ENCODE peak calls at places on chromosomes 3 and 15, in five cellular contexts. X, Z, G, S and M are unnamed samples.

GRCh38 chr15:74411686-74412085 is 22.1 kb downstream of the SEMA7A start:
- DNase-seq in Z (no peak), S (no peak), X (no peak), G (no peak), M (no peak)

GRCh38 chr15:83766326-83766725 is 112.4 kb downstream of the ADAMTSL3 start:
- DNase-seq in G (peak), X (no peak), S (no peak), Z (no peak), M (no peak)

GRCh38 chr3:55690161-55690560 is 203.1 kb upstream of the WNT5A start:
- DNase-seq in X (no peak), Z (no peak), S (no peak), G (no peak), M (no peak)

GRCh38 chr3:65006300-65006739 is 318.5 kb upstream of the ADAMTS9 start:
- DNase-seq in Z (no peak), S (no peak), G (peak), X (no peak), M (peak)

GRCh38 chr3:70631716-70632307 is 319.4 kb upstream of the MDFIC2 start:
- DNase-seq in X (no peak), S (no peak), Z (no peak), G (no peak), M (no peak)

GRCh38 chr3:50405249-50405648 is 45.9 kb upstream of the TMEM115 start:
- DNase-seq in X (peak), S (peak), Z (peak), G (peak), M (no peak)

GRCh38 chr3:27686642-27687041 is 35.5 kb downstream of the EOMES start:
- DNase-seq in Z (peak), X (no peak), S (no peak), G (peak), M (no peak)

GRCh38 chr3:195583831-195584542 is at the start of gene APOD:
- DNase-seq in X (peak), S (no peak), Z (peak), G (peak), M (no peak)

GRCh38 chr3:185813691-185814215 is 11.1 kb downstream of the IGF2BP2 start:
- DNase-seq in S (no peak), X (no peak), Z (peak), G (peak), M (peak)

GRCh38 chr3:194671511-194671899 is 486 bp downstream of the LSG1 start:
- DNase-seq in S (peak), G (peak), Z (peak), X (no peak), M (peak)

GRCh38 chr3:149919509-149919908 is 51.2 kb downstream of the PFN2 start:
- DNase-seq in X (no peak), Z (no peak), G (no peak), S (no peak), M (no peak)

GRCh38 chr3:52195823-52196331 is 2.1 kb upstream of the ALAS1 start:
- DNase-seq in Z (peak), S (no peak), G (peak), X (no peak), M (no peak)

GRCh38 chr3:170967126-170967525 is 58.7 kb upstream of the EIF5A2 start:
- DNase-seq in X (no peak), Z (no peak), S (no peak), G (no peak), M (no peak)

GRCh38 chr15:81054236-81054635 is 53.5 kb downstream of the TLNRD1 start:
- DNase-seq in Z (no peak), X (no peak), G (peak), S (no peak), M (no peak)

GRCh38 chr3:194328080-194328571 is 23.0 kb downstream of the CPN2 start:
- DNase-seq in S (peak), G (peak), Z (peak), X (no peak), M (peak)

GRCh38 chr3:141959921-141960554 is 83.6 kb downstream of the ATP1B3 start:
- DNase-seq in G (peak), X (no peak), S (no peak), Z (peak), M (no peak)

DNA sequence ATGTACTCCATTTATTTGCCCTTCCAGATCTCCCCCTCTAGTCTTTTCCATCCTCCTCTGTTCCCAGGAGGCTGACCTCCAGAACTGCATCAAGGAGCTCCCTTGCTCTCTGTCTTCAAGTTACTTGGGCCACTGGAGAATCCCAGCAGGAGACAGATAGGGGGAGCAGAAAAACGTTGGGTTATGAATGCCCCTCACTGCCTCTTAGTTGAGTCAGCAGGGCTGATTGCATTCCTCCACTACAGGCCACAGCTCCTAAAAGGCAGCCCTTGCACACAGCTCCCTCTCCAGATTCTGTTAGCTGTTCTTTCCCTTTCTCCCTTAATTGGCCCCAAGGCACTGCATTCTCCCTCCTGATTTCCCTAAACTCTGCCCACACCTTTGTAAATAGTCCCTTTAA is 12.4 kb upstream of the CEP152 start:
- DNase-seq in S (no peak), Z (no peak), G (no peak), X (no peak), M (peak)
- TF ChIP-seq CTCF in S (no peak), Z (no peak), G (no peak), X (no peak), M (no peak)

DNA sequence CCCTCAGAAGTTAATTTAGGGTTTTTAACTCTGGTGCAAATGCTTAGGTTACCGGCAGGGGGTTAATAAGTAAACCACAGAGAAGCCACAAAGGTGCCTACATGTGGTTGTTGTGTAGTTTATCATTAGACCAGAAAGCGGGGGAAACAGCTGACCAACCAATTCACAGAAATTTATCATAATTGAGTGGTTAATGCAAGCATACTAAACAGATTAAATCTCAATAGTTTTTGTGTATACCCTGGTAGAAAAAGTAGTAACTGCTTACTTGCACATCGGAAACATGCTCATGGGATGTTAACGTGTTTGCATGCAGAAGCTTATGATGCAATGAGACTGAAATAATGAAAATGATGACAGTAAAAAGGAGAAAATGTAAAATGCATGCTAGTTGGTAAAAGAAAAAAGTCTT is 316.0 kb downstream of the PTPRG start:
- DNase-seq in X (no peak), G (peak), Z (peak), S (peak), M (no peak)
- TF ChIP-seq CTCF in X (peak), G (peak), Z (peak), S (no peak), M (peak)

GRCh38 chr3:176647988-176648387 is 549.3 kb downstream of the TBL1XR1 start:
- DNase-seq in Z (no peak), X (no peak), G (no peak), S (no peak), M (no peak)

GRCh38 chr3:176650478-176650877 is 546.8 kb downstream of the TBL1XR1 start:
- DNase-seq in G (peak), Z (peak), S (no peak), X (no peak), M (peak)

GRCh38 chr3:176651622-176652021 is 545.7 kb downstream of the TBL1XR1 start:
- DNase-seq in Z (no peak), X (no peak), G (peak), S (no peak), M (no peak)
- TF ChIP-seq CTCF in Z (no peak), X (no peak), G (no peak), S (no peak), M (no peak)

DNA sequence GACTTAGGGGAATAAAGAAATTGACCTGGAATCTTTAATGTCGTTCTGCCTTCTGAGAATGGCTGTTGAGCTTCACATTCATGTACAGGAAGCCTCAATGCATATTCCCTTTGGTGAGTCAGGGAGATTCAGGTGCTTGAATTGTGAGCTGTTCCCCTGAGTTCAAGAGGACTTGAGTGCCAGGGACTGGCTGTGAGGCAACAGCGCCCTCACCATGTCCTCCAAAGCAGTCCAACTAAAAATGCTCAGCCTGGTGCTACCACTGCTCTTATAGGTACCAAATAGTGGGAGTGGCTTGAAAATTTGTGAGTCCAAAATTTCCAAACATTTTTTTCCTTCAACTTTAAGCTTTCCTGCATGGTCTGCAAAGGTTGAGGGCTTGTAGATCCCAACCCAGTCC is 54.1 kb downstream of the LEO1 start:
- DNase-seq in S (peak), G (peak), X (no peak), Z (peak), M (peak)
- TF ChIP-seq CTCF in S (peak), G (peak), X (peak), Z (peak), M (peak)

GRCh38 chr3:13285007-13285567 is 135.0 kb downstream of the NUP210 start:
- DNase-seq in X (no peak), Z (no peak), G (no peak), S (no peak), M (no peak)

GRCh38 chr3:13281657-13282527 is 138.2 kb downstream of the NUP210 start:
- DNase-seq in G (no peak), S (no peak), Z (peak), X (no peak), M (no peak)

GRCh38 chr3:13283877-13284264 is 136.3 kb downstream of the NUP210 start:
- DNase-seq in G (no peak), S (no peak), Z (no peak), X (no peak), M (no peak)

GRCh38 chr3:13282528-13282985 is 137.6 kb downstream of the NUP210 start:
- DNase-seq in S (no peak), G (no peak), Z (no peak), X (no peak), M (no peak)

GRCh38 chr3:13282986-13283876 is 136.9 kb downstream of the NUP210 start:
- DNase-seq in Z (no peak), S (no peak), X (no peak), G (no peak), M (no peak)
- TF ChIP-seq CTCF in Z (peak), S (no peak), X (peak), G (no peak), M (peak)

GRCh38 chr3:155847993-155848392 is 6.2 kb downstream of the SLC33A1 start:
- DNase-seq in Z (no peak), X (no peak), S (no peak), G (no peak), M (no peak)

GRCh38 chr3:155854147-155854940 is at the start of gene SLC33A1:
- DNase-seq in X (peak), G (peak), S (peak), Z (peak), M (peak)

GRCh38 chr3:155853214-155854146 is 747 bp downstream of the SLC33A1 start:
- DNase-seq in S (peak), G (peak), X (peak), Z (no peak), M (no peak)
- TF ChIP-seq CTCF in S (no peak), G (peak), X (peak), Z (peak), M (no peak)